ENCODE peak calls at places on chromosomes 2 and 18, in four cellular contexts. N is stimulated activated CD8-positive, alpha-beta memory T cell treated with anti-CD3 and anti-CD28 coated beads, Interleukin-4, amount 100 ng/mL, for 1 hour; C is Kasumi-1; D is activated CD4-positive, CD25-positive, alpha-beta regulatory T cell. Q is an unnamed sample.

GRCh38 chr2:26770986-26771586 is 7.0 kb downstream of the SLC35F6 start:
- DNase-seq in N (no peak), D (no peak), C (no peak), Q (no peak)

GRCh38 chr18:21662591-21662990 is 42.0 kb downstream of the ABHD3 start:
- DNase-seq in D (no peak), N (no peak), C (no peak), Q (no peak)

GRCh38 chr2:145484443-145485086 is 964.6 kb upstream of the ZEB2 start:
- DNase-seq in N (no peak), C (peak), D (no peak), Q (peak)

GRCh38 chr2:154850532-154850931 is 152.0 kb downstream of the KCNJ3 start:
- DNase-seq in C (no peak), D (no peak), N (no peak), Q (no peak)

GRCh38 chr18:25985999-25986398 is 104.4 kb downstream of the SS18 start:
- DNase-seq in D (no peak), C (no peak), N (no peak), Q (no peak)

GRCh38 chr2:129458451-129458850 is 521.0 kb upstream of the RAB6C start:
- DNase-seq in D (no peak), C (no peak), N (no peak), Q (peak)

GRCh38 chr2:176637497-176638166 is 368.4 kb downstream of the MTX2 start:
- DNase-seq in C (no peak), N (no peak), D (no peak), Q (no peak)

GRCh38 chr2:183284606-183285005 is 160.4 kb downstream of the NUP35 start:
- DNase-seq in C (no peak), N (no peak), D (no peak), Q (no peak)

GRCh38 chr2:120606931-120607330 is 128.7 kb upstream of the GLI2 start:
- DNase-seq in N (no peak), D (no peak), C (no peak), Q (no peak)

GRCh38 chr2:8893474-8893873 is 56.1 kb upstream of the KIDINS220 start:
- DNase-seq in D (no peak), C (no peak), N (no peak), Q (no peak)

GRCh38 chr18:75280427-75281280 is 70.1 kb downstream of the TSHZ1 start:
- DNase-seq in C (no peak), N (no peak), D (no peak), Q (no peak)

GRCh38 chr2:201858781-201859180 is 52.4 kb downstream of the CDK15 start:
- DNase-seq in C (peak), D (no peak), N (no peak), Q (peak)

GRCh38 chr2:165637396-165637795 is 156.7 kb downstream of the GALNT3 start:
- DNase-seq in C (no peak), D (no peak), N (no peak), Q (no peak)

GRCh38 chr2:222743263-222743865 is 71.9 kb downstream of the MOGAT1 start:
- DNase-seq in N (no peak), D (no peak), C (peak), Q (peak)

GRCh38 chr2:204825054-204825453 is 279.8 kb downstream of the PARD3B start:
- DNase-seq in D (no peak), C (no peak), N (no peak), Q (no peak)

GRCh38 chr2:236794074-236794473 is 224.4 kb downstream of the ACKR3 start:
- DNase-seq in C (no peak), D (no peak), N (no peak), Q (peak)

GRCh38 chr2:62895632-62896009 is 155.0 kb upstream of the OTX1 start:
- DNase-seq in N (no peak), C (no peak), D (no peak), Q (no peak)

GRCh38 chr2:45808294-45808693 is 156.8 kb downstream of the PRKCE start:
- DNase-seq in N (no peak), D (no peak), C (no peak), Q (no peak)

GRCh38 chr2:47310801-47311560 is 92.0 kb upstream of the MSH2 start:
- DNase-seq in C (no peak), D (no peak), N (no peak), Q (no peak)

GRCh38 chr2:195559431-195559914 is 97.6 kb upstream of the SLC39A10 start:
- DNase-seq in C (peak), N (no peak), D (peak), Q (peak)

GRCh38 chr2:236873666-236874065 is 212.0 kb upstream of the COPS8 start:
- DNase-seq in D (no peak), N (no peak), C (no peak), Q (no peak)

GRCh38 chr2:165720526-165720925 is 73.5 kb downstream of the GALNT3 start:
- DNase-seq in D (no peak), N (no peak), C (no peak), Q (no peak)

GRCh38 chr2:111118455-111119003 is 2.2 kb upstream of the BCL2L11 start:
- DNase-seq in N (no peak), C (no peak), D (no peak), Q (no peak)

GRCh38 chr18:8800876-8801262 is 95.5 kb downstream of the MTCL1 start:
- DNase-seq in N (no peak), C (no peak), D (no peak), Q (no peak)

GRCh38 chr2:150729495-150729955 is 242.1 kb upstream of the RND3 start:
- DNase-seq in N (no peak), C (no peak), D (no peak), Q (no peak)

GRCh38 chr18:59354731-59355130 is 4.3 kb downstream of the LMAN1 start:
- DNase-seq in N (no peak), D (no peak), C (no peak), Q (no peak)

GRCh38 chr2:208134928-208135586 is 5.4 kb upstream of the CRYGC start:
- DNase-seq in D (no peak), C (peak), N (no peak), Q (peak)

GRCh38 chr2:170587117-170587516 is 128.0 kb upstream of the SP5 start:
- DNase-seq in N (no peak), C (no peak), D (no peak), Q (no peak)